ENCODE peak calls at places on chromosomes 11 and 22, in nine cellular contexts. One of them, this sample, is unnamed.
A peak's percentile ranks its signal among the peaks of the same experiment; 100 is the strongest.

GRCh38 chr22:38080468-38080846 is 3.5 kb downstream of the SLC16A8 start:
- DNase-seq in heart right ventricle: no peak
- DNase-seq in fibroblast of the aortic adventitia: no peak
- DNase-seq in HAP-1: no peak
- DNase-seq in lower lobe of right lung: no peak
- DNase-seq in uterus: no peak
- DNase-seq in HFF-Myc: no peak
- DNase-seq in right lobe of liver: peak; percentile 43
- DNase-seq in CD4-positive, alpha-beta memory T cell: no peak
- DNase-seq in this sample: no peak

GRCh38 chr22:36946436-36947158 is 33.2 kb downstream of the CSF2RB start:
- DNase-seq in heart right ventricle: no peak
- DNase-seq in fibroblast of the aortic adventitia: peak; percentile 75
- DNase-seq in HAP-1: no peak
- DNase-seq in lower lobe of right lung: no peak
- DNase-seq in uterus: no peak
- DNase-seq in HFF-Myc: no peak
- DNase-seq in right lobe of liver: no peak
- DNase-seq in CD4-positive, alpha-beta memory T cell: no peak
- DNase-seq in this sample: peak; percentile 28

GRCh38 chr11:66860449-66860831 is 3.6 kb downstream of the LRFN4 start:
- DNase-seq in heart right ventricle: no peak
- DNase-seq in fibroblast of the aortic adventitia: no peak
- DNase-seq in HAP-1: no peak
- DNase-seq in lower lobe of right lung: no peak
- DNase-seq in uterus: no peak
- DNase-seq in HFF-Myc: no peak
- DNase-seq in right lobe of liver: peak; percentile 55
- DNase-seq in CD4-positive, alpha-beta memory T cell: no peak
- DNase-seq in this sample: no peak

GRCh38 chr22:49753961-49754673 is 73.6 kb downstream of the BRD1 start:
- DNase-seq in heart right ventricle: no peak
- DNase-seq in fibroblast of the aortic adventitia: no peak
- DNase-seq in HAP-1: no peak
- DNase-seq in lower lobe of right lung: no peak
- DNase-seq in uterus: no peak
- DNase-seq in HFF-Myc: no peak
- DNase-seq in right lobe of liver: no peak
- DNase-seq in CD4-positive, alpha-beta memory T cell: no peak
- DNase-seq in this sample: no peak

GRCh38 chr11:41461057-41461681 is 1.7 kb upstream of the LRRC4C start:
- DNase-seq in heart right ventricle: no peak
- DNase-seq in fibroblast of the aortic adventitia: peak; percentile 15
- DNase-seq in HAP-1: no peak
- DNase-seq in lower lobe of right lung: no peak
- DNase-seq in uterus: no peak
- DNase-seq in HFF-Myc: no peak
- DNase-seq in right lobe of liver: no peak
- DNase-seq in CD4-positive, alpha-beta memory T cell: no peak
- DNase-seq in this sample: peak; percentile 27

GRCh38 chr22:19879996-19880785 is 25.5 kb upstream of the GNB1L start:
- DNase-seq in heart right ventricle: no peak
- DNase-seq in fibroblast of the aortic adventitia: no peak
- DNase-seq in HAP-1: no peak
- DNase-seq in lower lobe of right lung: peak; percentile 30
- DNase-seq in uterus: peak; percentile 12
- DNase-seq in HFF-Myc: no peak
- DNase-seq in right lobe of liver: no peak
- DNase-seq in CD4-positive, alpha-beta memory T cell: no peak
- DNase-seq in this sample: no peak

GRCh38 chr11:20912046-20912821 is 242.8 kb downstream of the NELL1 start:
- DNase-seq in heart right ventricle: no peak
- DNase-seq in fibroblast of the aortic adventitia: no peak
- DNase-seq in HAP-1: no peak
- DNase-seq in lower lobe of right lung: no peak
- DNase-seq in uterus: no peak
- DNase-seq in HFF-Myc: no peak
- DNase-seq in right lobe of liver: no peak
- DNase-seq in CD4-positive, alpha-beta memory T cell: no peak
- DNase-seq in this sample: no peak

GRCh38 chr11:121550247-121551132 is 97.7 kb upstream of the SORL1-AS1 start:
- DNase-seq in heart right ventricle: no peak
- DNase-seq in fibroblast of the aortic adventitia: no peak
- DNase-seq in HAP-1: no peak
- DNase-seq in lower lobe of right lung: no peak
- DNase-seq in uterus: no peak
- DNase-seq in HFF-Myc: no peak
- DNase-seq in right lobe of liver: no peak
- DNase-seq in CD4-positive, alpha-beta memory T cell: no peak
- DNase-seq in this sample: no peak

GRCh38 chr11:44609028-44609782 is 43.7 kb downstream of the CD82 start:
- DNase-seq in heart right ventricle: no peak
- DNase-seq in fibroblast of the aortic adventitia: no peak
- DNase-seq in HAP-1: no peak
- DNase-seq in lower lobe of right lung: no peak
- DNase-seq in uterus: no peak
- DNase-seq in HFF-Myc: no peak
- DNase-seq in right lobe of liver: no peak
- DNase-seq in CD4-positive, alpha-beta memory T cell: peak; percentile 43
- DNase-seq in this sample: peak; percentile 78

GRCh38 chr22:22745225-22746060 is 101.0 kb downstream of the GGTLC2 start:
- DNase-seq in heart right ventricle: no peak
- DNase-seq in fibroblast of the aortic adventitia: peak; percentile 27
- DNase-seq in HAP-1: no peak
- DNase-seq in lower lobe of right lung: no peak
- DNase-seq in uterus: no peak
- DNase-seq in HFF-Myc: no peak
- DNase-seq in right lobe of liver: peak; percentile 68
- DNase-seq in CD4-positive, alpha-beta memory T cell: peak; percentile 30
- DNase-seq in this sample: peak; percentile 57

GRCh38 chr11:19597194-19597593 is 115.4 kb upstream of the NAV2 start:
- DNase-seq in heart right ventricle: no peak
- DNase-seq in fibroblast of the aortic adventitia: peak; percentile 66
- DNase-seq in HAP-1: no peak
- DNase-seq in lower lobe of right lung: no peak
- DNase-seq in uterus: no peak
- DNase-seq in HFF-Myc: peak; percentile 57
- DNase-seq in right lobe of liver: no peak
- DNase-seq in CD4-positive, alpha-beta memory T cell: no peak
- DNase-seq in this sample: no peak
- H3K4me3 ChIP-seq in heart right ventricle: no peak overlapping the region
- H3K4me3 ChIP-seq in fibroblast of the aortic adventitia: no peak overlapping the region
- H3K4me3 ChIP-seq in HAP-1: no peak overlapping the region
- H3K4me3 ChIP-seq in lower lobe of right lung: no peak overlapping the region
- H3K4me3 ChIP-seq in uterus: no peak overlapping the region
- H3K4me3 ChIP-seq in HFF-Myc: no peak overlapping the region
- H3K4me3 ChIP-seq in right lobe of liver: no peak overlapping the region
- H3K4me3 ChIP-seq in CD4-positive, alpha-beta memory T cell: no peak overlapping the region
- H3K4me3 ChIP-seq in this sample: no peak overlapping the region

GRCh38 chr11:113085446-113085845 is 124.2 kb downstream of the NCAM1 start:
- DNase-seq in heart right ventricle: no peak
- DNase-seq in fibroblast of the aortic adventitia: no peak
- DNase-seq in HAP-1: no peak
- DNase-seq in lower lobe of right lung: no peak
- DNase-seq in uterus: no peak
- DNase-seq in HFF-Myc: no peak
- DNase-seq in right lobe of liver: no peak
- DNase-seq in CD4-positive, alpha-beta memory T cell: no peak
- DNase-seq in this sample: no peak
- H3K4me3 ChIP-seq in heart right ventricle: no peak overlapping the region
- H3K4me3 ChIP-seq in fibroblast of the aortic adventitia: no peak overlapping the region
- H3K4me3 ChIP-seq in HAP-1: no peak overlapping the region
- H3K4me3 ChIP-seq in lower lobe of right lung: no peak overlapping the region
- H3K4me3 ChIP-seq in uterus: no peak overlapping the region
- H3K4me3 ChIP-seq in HFF-Myc: no peak overlapping the region
- H3K4me3 ChIP-seq in right lobe of liver: no peak overlapping the region
- H3K4me3 ChIP-seq in CD4-positive, alpha-beta memory T cell: no peak overlapping the region
- H3K4me3 ChIP-seq in this sample: no peak overlapping the region

GRCh38 chr22:30245181-30245984 is 1.2 kb downstream of the LIF start:
- DNase-seq in heart right ventricle: no peak
- DNase-seq in fibroblast of the aortic adventitia: no peak
- DNase-seq in HAP-1: peak; percentile 50
- DNase-seq in lower lobe of right lung: no peak
- DNase-seq in uterus: no peak
- DNase-seq in HFF-Myc: no peak
- DNase-seq in right lobe of liver: no peak
- DNase-seq in CD4-positive, alpha-beta memory T cell: no peak
- DNase-seq in this sample: peak; percentile 31

GRCh38 chr22:30245985-30246901 is at the start of gene LIF:
- DNase-seq in heart right ventricle: no peak
- DNase-seq in fibroblast of the aortic adventitia: peak; percentile 74
- DNase-seq in HAP-1: peak; percentile 15
- DNase-seq in lower lobe of right lung: no peak
- DNase-seq in uterus: no peak
- DNase-seq in HFF-Myc: no peak
- DNase-seq in right lobe of liver: no peak
- DNase-seq in CD4-positive, alpha-beta memory T cell: peak; percentile 42
- DNase-seq in this sample: peak; percentile 34

GRCh38 chr22:30241576-30242371 is 4.8 kb downstream of the LIF start:
- DNase-seq in heart right ventricle: no peak
- DNase-seq in fibroblast of the aortic adventitia: peak; percentile 51
- DNase-seq in HAP-1: no peak
- DNase-seq in lower lobe of right lung: no peak
- DNase-seq in uterus: no peak
- DNase-seq in HFF-Myc: no peak
- DNase-seq in right lobe of liver: no peak
- DNase-seq in CD4-positive, alpha-beta memory T cell: no peak
- DNase-seq in this sample: no peak

GRCh38 chr22:30240541-30241417 is 5.8 kb downstream of the LIF start:
- DNase-seq in heart right ventricle: no peak
- DNase-seq in fibroblast of the aortic adventitia: no peak
- DNase-seq in HAP-1: no peak
- DNase-seq in lower lobe of right lung: no peak
- DNase-seq in uterus: no peak
- DNase-seq in HFF-Myc: no peak
- DNase-seq in right lobe of liver: no peak
- DNase-seq in CD4-positive, alpha-beta memory T cell: no peak
- DNase-seq in this sample: no peak

DNA sequence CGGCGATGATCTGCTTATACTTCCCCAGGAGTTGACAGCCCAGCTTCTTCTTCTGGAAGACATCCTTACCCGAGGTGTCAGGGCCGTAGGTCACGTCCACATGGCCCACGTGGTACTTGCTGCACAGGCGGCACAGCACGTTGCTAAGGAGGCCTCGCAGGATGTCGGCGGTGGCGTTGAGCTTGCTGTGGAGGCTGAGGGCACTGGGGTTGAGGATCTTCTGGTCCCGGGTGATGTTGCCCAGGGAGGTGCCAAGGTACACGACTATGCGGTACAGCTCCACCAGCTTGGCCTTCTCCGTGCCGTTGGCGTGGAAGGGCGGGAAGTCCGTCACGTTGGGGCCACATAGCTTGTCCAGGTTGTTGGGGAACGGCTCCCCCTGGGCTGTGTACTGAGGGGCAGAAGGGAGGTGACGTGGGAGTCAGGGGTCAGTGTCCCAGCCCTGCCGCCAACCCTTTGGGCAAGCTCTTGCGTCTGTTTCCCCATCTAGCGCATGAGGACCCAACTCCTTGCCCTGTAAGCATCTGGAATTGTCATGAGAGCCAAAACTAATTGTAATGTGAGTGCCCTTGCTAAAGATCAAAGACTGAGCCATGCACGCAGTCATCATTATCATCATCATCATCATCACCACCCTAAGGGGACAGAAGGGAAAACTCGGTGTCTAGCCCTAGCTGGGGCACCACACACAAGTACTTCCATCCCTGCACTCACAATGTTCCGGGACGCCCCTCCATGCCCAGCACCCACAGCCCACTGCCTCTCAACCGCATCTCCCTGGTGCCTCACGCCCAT is 2.7 kb downstream of the LIF start:
- DNase-seq in heart right ventricle: no peak
- DNase-seq in fibroblast of the aortic adventitia: no peak
- DNase-seq in HAP-1: no peak
- DNase-seq in lower lobe of right lung: no peak
- DNase-seq in uterus: no peak
- DNase-seq in HFF-Myc: no peak
- DNase-seq in right lobe of liver: no peak
- DNase-seq in CD4-positive, alpha-beta memory T cell: no peak
- DNase-seq in this sample: no peak
- H3K4me3 ChIP-seq in heart right ventricle: no peak overlapping the region
- H3K4me3 ChIP-seq in fibroblast of the aortic adventitia: no peak overlapping the region
- H3K4me3 ChIP-seq in HAP-1: no peak overlapping the region
- H3K4me3 ChIP-seq in lower lobe of right lung: no peak overlapping the region
- H3K4me3 ChIP-seq in uterus: no peak overlapping the region
- H3K4me3 ChIP-seq in HFF-Myc: no peak overlapping the region
- H3K4me3 ChIP-seq in right lobe of liver: no peak overlapping the region
- H3K4me3 ChIP-seq in CD4-positive, alpha-beta memory T cell: no peak overlapping the region
- H3K4me3 ChIP-seq in this sample: no peak overlapping the region

DNA sequence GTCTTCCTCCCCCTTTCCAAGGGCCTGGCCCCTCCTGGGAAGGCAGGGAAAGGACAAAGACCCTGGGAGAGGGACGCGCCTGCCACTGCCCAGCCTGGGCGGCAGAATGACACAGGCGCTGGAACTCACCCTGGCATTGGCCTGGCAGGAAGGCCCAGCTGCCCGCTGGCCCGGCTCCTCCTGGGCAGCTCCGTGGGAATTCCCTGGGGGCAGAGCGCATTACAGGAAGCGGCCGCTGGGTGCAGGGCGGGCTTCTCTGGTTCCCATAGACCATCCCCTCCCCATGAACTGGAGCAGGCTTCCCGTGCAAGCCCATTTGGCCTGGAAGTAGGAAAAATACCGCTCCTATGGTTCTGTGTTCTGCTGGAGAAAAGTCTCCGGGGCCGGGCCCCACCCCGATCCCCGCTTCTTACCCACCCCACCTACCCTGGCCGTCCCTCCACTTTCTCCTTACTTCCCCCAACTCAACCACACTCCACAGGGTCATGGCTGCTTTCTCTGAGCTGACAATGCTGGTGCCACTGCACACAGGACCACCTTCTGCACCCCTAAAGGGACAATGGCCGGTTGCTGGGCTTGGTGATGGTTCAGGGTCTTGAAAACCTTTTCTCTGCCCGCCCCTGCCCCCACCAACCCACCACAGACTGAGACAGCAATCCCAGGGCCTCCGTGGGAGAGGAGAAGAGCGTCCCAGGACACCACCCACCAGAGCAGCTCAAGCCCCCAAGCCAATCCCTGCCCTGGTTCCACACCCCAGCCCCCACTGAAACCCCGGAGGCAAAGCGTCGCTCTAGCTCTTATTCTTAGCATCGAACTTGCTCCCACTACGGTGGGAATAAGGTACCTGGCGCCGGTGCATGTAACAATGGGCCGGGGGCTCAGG is 58.9 kb downstream of the LINC01488 start:
- DNase-seq in heart right ventricle: peak; percentile 59
- DNase-seq in fibroblast of the aortic adventitia: no peak
- DNase-seq in HAP-1: no peak
- DNase-seq in lower lobe of right lung: peak; percentile 69
- DNase-seq in uterus: peak; percentile 25
- DNase-seq in HFF-Myc: no peak
- DNase-seq in right lobe of liver: no peak
- DNase-seq in CD4-positive, alpha-beta memory T cell: no peak
- DNase-seq in this sample: no peak
- H3K4me3 ChIP-seq in heart right ventricle: no peak overlapping the region
- H3K4me3 ChIP-seq in fibroblast of the aortic adventitia: no peak overlapping the region
- H3K4me3 ChIP-seq in HAP-1: no peak overlapping the region
- H3K4me3 ChIP-seq in lower lobe of right lung: no peak overlapping the region
- H3K4me3 ChIP-seq in uterus: no peak overlapping the region
- H3K4me3 ChIP-seq in HFF-Myc: no peak overlapping the region
- H3K4me3 ChIP-seq in right lobe of liver: no peak overlapping the region
- H3K4me3 ChIP-seq in CD4-positive, alpha-beta memory T cell: no peak overlapping the region
- H3K4me3 ChIP-seq in this sample: no peak overlapping the region